ENCODE peak calls at places on chromosomes 5 and 9, in eight cellular contexts. One of them, this sample, is unnamed.

GRCh38 chr9:134725605-134725940 is 84.0 kb downstream of the COL5A1 start:
- DNase-seq in left ventricle myocardium superior: no peak
- DNase-seq in stimulated activated CD4-positive, alpha-beta T cell treated with anti-CD3 and anti-CD28 coated beads, Interleukin-2, amount 100 ng/mL, for 48 hours: no peak
- DNase-seq in activated CD4-positive, alpha-beta T cell treated with anti-CD3 and anti-CD28 coated beads for 24 hours: no peak
- DNase-seq in natural killer cell: no peak
- DNase-seq in left cardiac atrium: no peak
- DNase-seq in stimulated activated naive CD8-positive, alpha-beta T cell treated with anti-CD3 and anti-CD28 coated beads, Interleukin-15, Interleukin-2, amounts not matched to agents 100 U/mL and 50 U/mL, for 24 hours: no peak
- DNase-seq in astrocyte of the hippocampus: peak
- DNase-seq in this sample: no peak

GRCh38 chr9:100595391-100596199 is 17.7 kb downstream of the CAVIN4 start:
- DNase-seq in stimulated activated CD4-positive, alpha-beta T cell treated with anti-CD3 and anti-CD28 coated beads, Interleukin-2, amount 100 ng/mL, for 48 hours: peak
- DNase-seq in left cardiac atrium: no peak
- DNase-seq in left ventricle myocardium superior: no peak
- DNase-seq in activated CD4-positive, alpha-beta T cell treated with anti-CD3 and anti-CD28 coated beads for 24 hours: no peak
- DNase-seq in astrocyte of the hippocampus: peak
- DNase-seq in stimulated activated naive CD8-positive, alpha-beta T cell treated with anti-CD3 and anti-CD28 coated beads, Interleukin-15, Interleukin-2, amounts not matched to agents 100 U/mL and 50 U/mL, for 24 hours: peak
- DNase-seq in natural killer cell: no peak
- DNase-seq in this sample: peak

GRCh38 chr5:29296548-29296947 is 1896.9 kb upstream of the CDH6 start:
- DNase-seq in stimulated activated naive CD8-positive, alpha-beta T cell treated with anti-CD3 and anti-CD28 coated beads, Interleukin-15, Interleukin-2, amounts not matched to agents 100 U/mL and 50 U/mL, for 24 hours: no peak
- DNase-seq in natural killer cell: no peak
- DNase-seq in left cardiac atrium: no peak
- DNase-seq in activated CD4-positive, alpha-beta T cell treated with anti-CD3 and anti-CD28 coated beads for 24 hours: no peak
- DNase-seq in stimulated activated CD4-positive, alpha-beta T cell treated with anti-CD3 and anti-CD28 coated beads, Interleukin-2, amount 100 ng/mL, for 48 hours: no peak
- DNase-seq in astrocyte of the hippocampus: no peak
- DNase-seq in left ventricle myocardium superior: peak
- DNase-seq in this sample: no peak

GRCh38 chr5:50766042-50766441 is 99.6 kb downstream of the PARP8 start:
- DNase-seq in left ventricle myocardium superior: no peak
- DNase-seq in astrocyte of the hippocampus: no peak
- DNase-seq in activated CD4-positive, alpha-beta T cell treated with anti-CD3 and anti-CD28 coated beads for 24 hours: no peak
- DNase-seq in left cardiac atrium: no peak
- DNase-seq in stimulated activated naive CD8-positive, alpha-beta T cell treated with anti-CD3 and anti-CD28 coated beads, Interleukin-15, Interleukin-2, amounts not matched to agents 100 U/mL and 50 U/mL, for 24 hours: no peak
- DNase-seq in natural killer cell: no peak
- DNase-seq in stimulated activated CD4-positive, alpha-beta T cell treated with anti-CD3 and anti-CD28 coated beads, Interleukin-2, amount 100 ng/mL, for 48 hours: no peak
- DNase-seq in this sample: no peak

GRCh38 chr5:112684737-112685136 is 52.9 kb upstream of the APC start:
- DNase-seq in stimulated activated CD4-positive, alpha-beta T cell treated with anti-CD3 and anti-CD28 coated beads, Interleukin-2, amount 100 ng/mL, for 48 hours: no peak
- DNase-seq in stimulated activated naive CD8-positive, alpha-beta T cell treated with anti-CD3 and anti-CD28 coated beads, Interleukin-15, Interleukin-2, amounts not matched to agents 100 U/mL and 50 U/mL, for 24 hours: no peak
- DNase-seq in left ventricle myocardium superior: peak
- DNase-seq in activated CD4-positive, alpha-beta T cell treated with anti-CD3 and anti-CD28 coated beads for 24 hours: no peak
- DNase-seq in natural killer cell: no peak
- DNase-seq in left cardiac atrium: no peak
- DNase-seq in astrocyte of the hippocampus: peak
- DNase-seq in this sample: no peak

GRCh38 chr9:111943200-111943599 is 46.6 kb downstream of the UGCG start:
- DNase-seq in stimulated activated CD4-positive, alpha-beta T cell treated with anti-CD3 and anti-CD28 coated beads, Interleukin-2, amount 100 ng/mL, for 48 hours: no peak
- DNase-seq in astrocyte of the hippocampus: no peak
- DNase-seq in activated CD4-positive, alpha-beta T cell treated with anti-CD3 and anti-CD28 coated beads for 24 hours: no peak
- DNase-seq in natural killer cell: no peak
- DNase-seq in left ventricle myocardium superior: no peak
- DNase-seq in left cardiac atrium: no peak
- DNase-seq in stimulated activated naive CD8-positive, alpha-beta T cell treated with anti-CD3 and anti-CD28 coated beads, Interleukin-15, Interleukin-2, amounts not matched to agents 100 U/mL and 50 U/mL, for 24 hours: no peak
- DNase-seq in this sample: no peak

GRCh38 chr5:166909040-166909439 is 1382.4 kb upstream of the WWC1 start:
- DNase-seq in stimulated activated naive CD8-positive, alpha-beta T cell treated with anti-CD3 and anti-CD28 coated beads, Interleukin-15, Interleukin-2, amounts not matched to agents 100 U/mL and 50 U/mL, for 24 hours: no peak
- DNase-seq in left ventricle myocardium superior: no peak
- DNase-seq in left cardiac atrium: no peak
- DNase-seq in stimulated activated CD4-positive, alpha-beta T cell treated with anti-CD3 and anti-CD28 coated beads, Interleukin-2, amount 100 ng/mL, for 48 hours: no peak
- DNase-seq in astrocyte of the hippocampus: peak
- DNase-seq in natural killer cell: no peak
- DNase-seq in activated CD4-positive, alpha-beta T cell treated with anti-CD3 and anti-CD28 coated beads for 24 hours: no peak
- DNase-seq in this sample: no peak

GRCh38 chr9:94912700-94913249 is 186.3 kb downstream of the AOPEP start:
- DNase-seq in astrocyte of the hippocampus: peak
- DNase-seq in left ventricle myocardium superior: no peak
- DNase-seq in stimulated activated naive CD8-positive, alpha-beta T cell treated with anti-CD3 and anti-CD28 coated beads, Interleukin-15, Interleukin-2, amounts not matched to agents 100 U/mL and 50 U/mL, for 24 hours: no peak
- DNase-seq in left cardiac atrium: no peak
- DNase-seq in natural killer cell: no peak
- DNase-seq in activated CD4-positive, alpha-beta T cell treated with anti-CD3 and anti-CD28 coated beads for 24 hours: no peak
- DNase-seq in stimulated activated CD4-positive, alpha-beta T cell treated with anti-CD3 and anti-CD28 coated beads, Interleukin-2, amount 100 ng/mL, for 48 hours: no peak
- DNase-seq in this sample: no peak

GRCh38 chr9:83707518-83707767 is 315 bp downstream of the UBQLN1 start:
- DNase-seq in astrocyte of the hippocampus: peak
- DNase-seq in natural killer cell: no peak
- DNase-seq in stimulated activated naive CD8-positive, alpha-beta T cell treated with anti-CD3 and anti-CD28 coated beads, Interleukin-15, Interleukin-2, amounts not matched to agents 100 U/mL and 50 U/mL, for 24 hours: peak
- DNase-seq in left cardiac atrium: peak
- DNase-seq in left ventricle myocardium superior: no peak
- DNase-seq in stimulated activated CD4-positive, alpha-beta T cell treated with anti-CD3 and anti-CD28 coated beads, Interleukin-2, amount 100 ng/mL, for 48 hours: peak
- DNase-seq in activated CD4-positive, alpha-beta T cell treated with anti-CD3 and anti-CD28 coated beads for 24 hours: peak
- DNase-seq in this sample: no peak

GRCh38 chr9:90287567-90288274 is 354.9 kb downstream of the DIRAS2 start:
- DNase-seq in astrocyte of the hippocampus: no peak
- DNase-seq in left cardiac atrium: no peak
- DNase-seq in activated CD4-positive, alpha-beta T cell treated with anti-CD3 and anti-CD28 coated beads for 24 hours: no peak
- DNase-seq in left ventricle myocardium superior: no peak
- DNase-seq in natural killer cell: no peak
- DNase-seq in stimulated activated naive CD8-positive, alpha-beta T cell treated with anti-CD3 and anti-CD28 coated beads, Interleukin-15, Interleukin-2, amounts not matched to agents 100 U/mL and 50 U/mL, for 24 hours: no peak
- DNase-seq in stimulated activated CD4-positive, alpha-beta T cell treated with anti-CD3 and anti-CD28 coated beads, Interleukin-2, amount 100 ng/mL, for 48 hours: no peak
- DNase-seq in this sample: peak

GRCh38 chr5:124444147-124444775 is 302.2 kb downstream of the ZNF608 start:
- DNase-seq in activated CD4-positive, alpha-beta T cell treated with anti-CD3 and anti-CD28 coated beads for 24 hours: no peak
- DNase-seq in stimulated activated CD4-positive, alpha-beta T cell treated with anti-CD3 and anti-CD28 coated beads, Interleukin-2, amount 100 ng/mL, for 48 hours: no peak
- DNase-seq in left ventricle myocardium superior: peak
- DNase-seq in stimulated activated naive CD8-positive, alpha-beta T cell treated with anti-CD3 and anti-CD28 coated beads, Interleukin-15, Interleukin-2, amounts not matched to agents 100 U/mL and 50 U/mL, for 24 hours: no peak
- DNase-seq in natural killer cell: no peak
- DNase-seq in astrocyte of the hippocampus: no peak
- DNase-seq in left cardiac atrium: no peak
- DNase-seq in this sample: no peak

GRCh38 chr9:127252405-127253093 is 12.0 kb upstream of the GARNL3 start:
- DNase-seq in stimulated activated naive CD8-positive, alpha-beta T cell treated with anti-CD3 and anti-CD28 coated beads, Interleukin-15, Interleukin-2, amounts not matched to agents 100 U/mL and 50 U/mL, for 24 hours: no peak
- DNase-seq in astrocyte of the hippocampus: no peak
- DNase-seq in left cardiac atrium: no peak
- DNase-seq in natural killer cell: no peak
- DNase-seq in stimulated activated CD4-positive, alpha-beta T cell treated with anti-CD3 and anti-CD28 coated beads, Interleukin-2, amount 100 ng/mL, for 48 hours: no peak
- DNase-seq in left ventricle myocardium superior: no peak
- DNase-seq in activated CD4-positive, alpha-beta T cell treated with anti-CD3 and anti-CD28 coated beads for 24 hours: no peak
- DNase-seq in this sample: no peak

GRCh38 chr5:43007246-43007910 is 32.7 kb downstream of the ANXA2R start:
- DNase-seq in natural killer cell: peak
- DNase-seq in stimulated activated CD4-positive, alpha-beta T cell treated with anti-CD3 and anti-CD28 coated beads, Interleukin-2, amount 100 ng/mL, for 48 hours: peak
- DNase-seq in astrocyte of the hippocampus: peak
- DNase-seq in stimulated activated naive CD8-positive, alpha-beta T cell treated with anti-CD3 and anti-CD28 coated beads, Interleukin-15, Interleukin-2, amounts not matched to agents 100 U/mL and 50 U/mL, for 24 hours: peak
- DNase-seq in left ventricle myocardium superior: peak
- DNase-seq in activated CD4-positive, alpha-beta T cell treated with anti-CD3 and anti-CD28 coated beads for 24 hours: peak
- DNase-seq in left cardiac atrium: peak
- DNase-seq in this sample: peak

GRCh38 chr5:31776976-31777651 is 138.2 kb downstream of the PDZD2 start:
- DNase-seq in astrocyte of the hippocampus: no peak
- DNase-seq in stimulated activated naive CD8-positive, alpha-beta T cell treated with anti-CD3 and anti-CD28 coated beads, Interleukin-15, Interleukin-2, amounts not matched to agents 100 U/mL and 50 U/mL, for 24 hours: no peak
- DNase-seq in natural killer cell: no peak
- DNase-seq in stimulated activated CD4-positive, alpha-beta T cell treated with anti-CD3 and anti-CD28 coated beads, Interleukin-2, amount 100 ng/mL, for 48 hours: no peak
- DNase-seq in left ventricle myocardium superior: no peak
- DNase-seq in activated CD4-positive, alpha-beta T cell treated with anti-CD3 and anti-CD28 coated beads for 24 hours: no peak
- DNase-seq in left cardiac atrium: no peak
- DNase-seq in this sample: no peak

GRCh38 chr5:2900360-2900759 is 148.9 kb upstream of the IRX2 start:
- DNase-seq in astrocyte of the hippocampus: no peak
- DNase-seq in activated CD4-positive, alpha-beta T cell treated with anti-CD3 and anti-CD28 coated beads for 24 hours: no peak
- DNase-seq in left ventricle myocardium superior: no peak
- DNase-seq in left cardiac atrium: no peak
- DNase-seq in natural killer cell: no peak
- DNase-seq in stimulated activated naive CD8-positive, alpha-beta T cell treated with anti-CD3 and anti-CD28 coated beads, Interleukin-15, Interleukin-2, amounts not matched to agents 100 U/mL and 50 U/mL, for 24 hours: no peak
- DNase-seq in stimulated activated CD4-positive, alpha-beta T cell treated with anti-CD3 and anti-CD28 coated beads, Interleukin-2, amount 100 ng/mL, for 48 hours: no peak
- DNase-seq in this sample: no peak

GRCh38 chr5:67234671-67235176 is 38.1 kb upstream of the CD180 start:
- DNase-seq in stimulated activated CD4-positive, alpha-beta T cell treated with anti-CD3 and anti-CD28 coated beads, Interleukin-2, amount 100 ng/mL, for 48 hours: no peak
- DNase-seq in natural killer cell: no peak
- DNase-seq in activated CD4-positive, alpha-beta T cell treated with anti-CD3 and anti-CD28 coated beads for 24 hours: no peak
- DNase-seq in left ventricle myocardium superior: peak
- DNase-seq in astrocyte of the hippocampus: peak
- DNase-seq in stimulated activated naive CD8-positive, alpha-beta T cell treated with anti-CD3 and anti-CD28 coated beads, Interleukin-15, Interleukin-2, amounts not matched to agents 100 U/mL and 50 U/mL, for 24 hours: no peak
- DNase-seq in left cardiac atrium: no peak
- DNase-seq in this sample: no peak

GRCh38 chr9:121154782-121155181 is 46.9 kb downstream of the RAB14 start:
- DNase-seq in stimulated activated CD4-positive, alpha-beta T cell treated with anti-CD3 and anti-CD28 coated beads, Interleukin-2, amount 100 ng/mL, for 48 hours: no peak
- DNase-seq in stimulated activated naive CD8-positive, alpha-beta T cell treated with anti-CD3 and anti-CD28 coated beads, Interleukin-15, Interleukin-2, amounts not matched to agents 100 U/mL and 50 U/mL, for 24 hours: no peak
- DNase-seq in natural killer cell: no peak
- DNase-seq in left ventricle myocardium superior: no peak
- DNase-seq in astrocyte of the hippocampus: peak
- DNase-seq in activated CD4-positive, alpha-beta T cell treated with anti-CD3 and anti-CD28 coated beads for 24 hours: no peak
- DNase-seq in left cardiac atrium: no peak
- DNase-seq in this sample: no peak

GRCh38 chr9:105646879-105647594 is 15.2 kb upstream of the TAL2 start:
- DNase-seq in stimulated activated naive CD8-positive, alpha-beta T cell treated with anti-CD3 and anti-CD28 coated beads, Interleukin-15, Interleukin-2, amounts not matched to agents 100 U/mL and 50 U/mL, for 24 hours: no peak
- DNase-seq in natural killer cell: no peak
- DNase-seq in astrocyte of the hippocampus: no peak
- DNase-seq in stimulated activated CD4-positive, alpha-beta T cell treated with anti-CD3 and anti-CD28 coated beads, Interleukin-2, amount 100 ng/mL, for 48 hours: no peak
- DNase-seq in activated CD4-positive, alpha-beta T cell treated with anti-CD3 and anti-CD28 coated beads for 24 hours: no peak
- DNase-seq in left cardiac atrium: no peak
- DNase-seq in left ventricle myocardium superior: no peak
- DNase-seq in this sample: no peak

GRCh38 chr5:133249593-133249992 is 197.8 kb downstream of the HSPA4 start:
- DNase-seq in natural killer cell: no peak
- DNase-seq in stimulated activated CD4-positive, alpha-beta T cell treated with anti-CD3 and anti-CD28 coated beads, Interleukin-2, amount 100 ng/mL, for 48 hours: no peak
- DNase-seq in left ventricle myocardium superior: no peak
- DNase-seq in astrocyte of the hippocampus: no peak
- DNase-seq in activated CD4-positive, alpha-beta T cell treated with anti-CD3 and anti-CD28 coated beads for 24 hours: no peak
- DNase-seq in left cardiac atrium: no peak
- DNase-seq in stimulated activated naive CD8-positive, alpha-beta T cell treated with anti-CD3 and anti-CD28 coated beads, Interleukin-15, Interleukin-2, amounts not matched to agents 100 U/mL and 50 U/mL, for 24 hours: no peak
- DNase-seq in this sample: no peak

GRCh38 chr5:175814676-175815075 is 56.7 kb upstream of the CPLX2 start:
- DNase-seq in stimulated activated CD4-positive, alpha-beta T cell treated with anti-CD3 and anti-CD28 coated beads, Interleukin-2, amount 100 ng/mL, for 48 hours: no peak
- DNase-seq in left cardiac atrium: no peak
- DNase-seq in activated CD4-positive, alpha-beta T cell treated with anti-CD3 and anti-CD28 coated beads for 24 hours: no peak
- DNase-seq in left ventricle myocardium superior: no peak
- DNase-seq in natural killer cell: no peak
- DNase-seq in astrocyte of the hippocampus: peak
- DNase-seq in stimulated activated naive CD8-positive, alpha-beta T cell treated with anti-CD3 and anti-CD28 coated beads, Interleukin-15, Interleukin-2, amounts not matched to agents 100 U/mL and 50 U/mL, for 24 hours: no peak
- DNase-seq in this sample: no peak